ENCODE peak calls at places on chromosomes 11 and 22, in nine cellular contexts. K, X, E, M, V, A, H, J and U are unnamed samples.
A peak's percentile ranks its signal among the peaks of the same experiment; 100 is the strongest.

GRCh38 chr11:3207530-3208189 is 11.0 kb downstream of the MRGPRG start:
- DNase-seq in H (no peak), K (peak; percentile 67), J (no peak), X (no peak), A (no peak), M (no peak), V (peak; percentile 46), E (no peak), U (no peak)

GRCh38 chr11:217704-218103 is 10.2 kb downstream of the RIC8A start:
- DNase-seq in K (no peak), V (no peak), X (no peak), E (no peak), H (no peak), M (no peak), A (no peak), J (no peak), U (no peak)

GRCh38 chr22:31637938-31638618 is 23.9 kb downstream of the PISD start:
- DNase-seq in K (no peak), V (no peak), X (no peak), J (no peak), M (peak; percentile 54), E (no peak), H (peak; percentile 51), A (no peak), U (no peak)

GRCh38 chr11:71934213-71934612 is 5.4 kb downstream of the RNF121 start:
- DNase-seq in K (no peak), A (no peak), M (no peak), J (no peak), E (no peak), X (no peak), V (no peak), H (no peak), U (no peak)

GRCh38 chr11:113131036-113131775 is 170.0 kb downstream of the NCAM1 start:
- DNase-seq in E (no peak), V (no peak), K (no peak), M (no peak), X (no peak), J (no peak), A (no peak), H (no peak), U (no peak)

GRCh38 chr11:124394408-124394807 is 4.4 kb downstream of the OR8B3 start:
- DNase-seq in H (peak; percentile 45), M (peak; percentile 13), E (no peak), K (no peak), X (no peak), V (no peak), A (no peak), J (no peak), U (no peak)

GRCh38 chr11:15988693-15989231 is 367.6 kb downstream of the SOX6 start:
- DNase-seq in H (no peak), X (no peak), V (no peak), E (no peak), M (peak; percentile 51), A (no peak), K (no peak), J (no peak), U (no peak)

GRCh38 chr11:125498521-125498920 is 2.5 kb upstream of the FEZ1 start:
- DNase-seq in E (no peak), K (no peak), V (no peak), M (no peak), J (no peak), H (no peak), X (no peak), A (no peak), U (no peak)

GRCh38 chr11:9665749-9666148 is 1.9 kb downstream of the SWAP70 start:
- DNase-seq in M (no peak), E (no peak), H (no peak), X (no peak), V (no peak), J (no peak), K (no peak), A (no peak), U (no peak)

GRCh38 chr22:44452531-44453420 is 45.3 kb downstream of the RTL6 start:
- DNase-seq in E (no peak), H (no peak), K (no peak), X (peak; percentile 13), J (no peak), V (peak; percentile 42), M (no peak), A (no peak), U (no peak)

DNA sequence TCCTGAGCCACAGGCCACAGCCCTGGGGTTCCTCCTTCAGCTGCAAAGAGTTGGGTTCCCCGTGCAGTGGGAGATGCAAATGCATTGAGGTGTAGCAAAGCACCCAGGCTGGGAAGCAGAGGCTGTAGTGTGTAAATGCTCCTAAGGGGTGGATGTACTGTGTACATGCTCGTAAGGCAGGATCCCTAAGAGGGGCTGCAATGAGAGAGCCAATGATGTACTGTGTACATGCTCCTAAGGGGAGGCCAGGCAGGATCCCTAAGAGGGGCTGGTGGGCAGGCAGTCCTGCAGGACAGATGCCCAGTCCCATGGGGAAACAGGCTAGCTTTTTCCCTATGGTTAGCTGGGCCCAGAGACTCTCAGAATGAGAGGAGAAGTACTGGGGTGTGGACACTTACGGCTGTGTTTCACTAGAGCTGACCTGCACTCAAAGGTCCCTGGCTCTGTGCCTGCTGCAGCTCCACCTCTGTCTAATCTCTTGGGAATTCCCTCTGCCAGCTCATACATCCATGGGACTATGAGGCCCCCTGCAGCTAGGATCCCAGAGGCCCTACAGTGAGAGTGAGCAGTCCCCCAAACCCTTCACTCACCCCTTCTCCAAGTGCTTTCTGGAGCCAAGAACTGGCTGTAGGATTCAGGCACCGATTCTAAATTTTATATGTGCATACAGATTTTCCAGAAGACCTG is 261.9 kb upstream of the LUZP2 start:
- DNase-seq in A (no peak), V (peak; percentile 72), X (peak; percentile 20), K (no peak), J (no peak), E (no peak), M (peak; percentile 41), H (peak; percentile 22), U (no peak)
- TF ChIP-seq CTCF in A (no peak), V (no peak), X (no peak), K (no peak), J (no peak), E (no peak), M (peak; percentile 7), H (no peak), U (peak; percentile 21)

DNA sequence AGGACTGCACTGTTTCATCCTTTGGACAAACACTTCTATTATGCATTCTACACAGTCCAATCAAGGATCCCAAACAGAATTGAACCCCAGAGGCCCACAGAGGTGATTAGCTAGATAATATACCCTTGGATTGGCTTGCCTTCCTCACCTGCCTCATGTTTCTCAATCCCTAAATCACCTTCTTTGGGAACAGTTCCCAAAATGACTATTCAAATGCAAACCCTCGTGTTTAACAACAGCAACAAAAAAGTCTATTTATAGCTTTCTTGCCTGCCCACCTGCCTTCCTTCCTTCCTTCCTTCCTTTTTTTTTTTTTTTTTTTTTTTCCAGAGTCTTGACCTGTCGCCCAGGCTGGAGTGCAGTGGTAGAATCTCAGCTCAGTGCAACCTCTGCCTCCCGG is 180.0 kb downstream of the CNTN5 start:
- DNase-seq in H (no peak), M (no peak), E (no peak), K (no peak), A (no peak), X (no peak), V (no peak), J (no peak), U (no peak)
- TF ChIP-seq CTCF in H (no peak), M (no peak), E (no peak), K (no peak), A (no peak), X (no peak), V (no peak), J (no peak), U (no peak)

DNA sequence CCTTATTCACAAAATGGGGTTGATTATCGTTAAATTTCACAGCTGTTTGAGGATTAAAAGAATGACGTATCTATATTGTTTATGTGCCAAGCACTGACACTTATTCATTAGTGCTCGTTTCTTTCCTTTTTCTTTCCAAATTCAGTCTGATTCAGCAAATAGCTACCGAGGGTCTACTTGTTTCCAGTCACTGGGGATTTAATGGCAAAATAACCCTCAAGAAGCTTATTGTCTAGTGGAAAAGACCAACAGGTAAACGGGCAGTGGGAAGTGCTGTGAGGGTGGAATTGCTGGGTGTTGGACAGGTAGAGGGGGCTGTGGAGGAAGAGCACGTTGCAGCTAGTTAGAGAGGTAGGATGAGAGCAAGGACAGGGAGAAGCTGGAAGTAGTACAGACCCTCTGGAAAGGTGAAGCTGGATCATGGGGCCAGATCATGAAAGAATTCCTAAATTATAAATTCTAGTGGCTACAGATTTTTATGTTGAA is 48.3 kb upstream of the BIRC3 start:
- DNase-seq in K (no peak), V (no peak), X (no peak), J (no peak), E (no peak), A (no peak), M (no peak), H (no peak), U (no peak)
- TF ChIP-seq CTCF in K (peak; percentile 33), V (no peak), X (peak; percentile 2), J (no peak), E (no peak), A (no peak), M (no peak), H (no peak), U (no peak)

GRCh38 chr11:59667812-59668187 is 1.0 kb downstream of the PATL1 start:
- DNase-seq in H (no peak), E (peak; percentile 3), X (no peak), M (no peak), V (no peak), K (no peak), A (no peak), J (no peak), U (no peak)

GRCh38 chr11:59666969-59667368 is 1.9 kb downstream of the PATL1 start:
- DNase-seq in A (no peak), K (no peak), V (no peak), J (no peak), X (no peak), H (peak; percentile 16), M (peak; percentile 55), E (no peak), U (no peak)

GRCh38 chr11:59668950-59669610 is at the start of gene PATL1:
- DNase-seq in H (peak; percentile 98), V (peak; percentile 100), M (peak; percentile 99), K (peak; percentile 99), E (peak; percentile 95), A (peak; percentile 89), J (peak; percentile 96), X (peak; percentile 99), U (peak; percentile 95)

GRCh38 chr11:59669611-59670009 is 773 bp upstream of the PATL1 start:
- DNase-seq in E (no peak), M (peak; percentile 80), A (no peak), K (no peak), J (peak; percentile 26), V (no peak), X (peak; percentile 47), H (peak; percentile 59), U (peak; percentile 18)

DNA sequence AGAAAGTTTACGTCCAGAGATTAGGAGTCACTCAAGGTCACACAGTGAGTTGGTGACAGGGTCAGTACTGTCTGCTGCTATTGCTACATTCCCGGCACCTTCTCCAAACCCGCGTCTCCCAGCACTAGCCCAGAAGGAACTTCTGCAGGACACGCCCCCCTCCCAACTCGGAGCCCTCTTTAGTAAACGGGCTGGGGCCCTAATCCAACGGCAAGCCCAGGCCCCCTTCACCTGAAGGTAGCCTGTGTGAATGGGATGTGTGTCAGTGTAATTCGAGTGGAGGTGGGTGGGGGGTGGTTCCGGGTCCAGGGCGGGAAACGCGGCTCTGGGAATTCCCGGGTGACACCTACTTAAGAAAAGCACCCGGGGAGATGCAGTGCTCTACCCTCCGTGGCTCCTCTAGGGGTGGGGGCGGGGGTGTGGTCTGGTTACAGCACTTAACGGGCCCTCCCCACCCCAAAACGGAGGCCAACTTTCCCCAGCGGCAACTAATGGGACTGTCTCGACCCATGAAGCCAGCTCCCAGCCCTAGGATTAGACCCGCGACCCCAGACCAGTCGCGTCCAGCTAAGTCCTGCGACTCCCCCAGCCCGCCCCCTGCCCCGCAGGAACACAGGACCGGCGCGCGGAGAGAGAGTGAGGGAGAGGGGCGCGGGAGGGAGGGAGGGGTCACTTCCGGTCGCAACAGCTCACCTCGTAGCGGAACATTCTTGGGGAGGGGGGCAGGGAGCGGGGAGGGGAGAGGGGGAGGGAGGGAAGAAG is 468 bp downstream of the PATL1 start:
- DNase-seq in V (peak; percentile 83), A (no peak), X (peak; percentile 62), M (peak; percentile 47), E (peak; percentile 53), K (no peak), H (peak; percentile 42), J (no peak), U (peak; percentile 58)
- TF ChIP-seq CTCF in V (peak; percentile 11), A (no peak), X (no peak), M (no peak), E (no peak), K (peak; percentile 55), H (no peak), J (peak; percentile 32), U (peak; percentile 26)